ENCODE peak calls at places on chromosome 19, in six cellular contexts. R, N, G, K, I and S are unnamed samples.

GRCh38 chr19:10091370-10091687 is 5.2 kb downstream of the SHFL start:
- DNase-seq in R (no peak), N (no peak), G (no peak), K (no peak), I (no peak), S (no peak)

GRCh38 chr19:38417544-38418506 is 8.2 kb downstream of the RASGRP4 start:
- DNase-seq in R (peak), N (peak), G (no peak), K (peak), I (peak), S (no peak)

GRCh38 chr19:29529646-29530548 is 4.1 kb downstream of the VSTM2B start:
- DNase-seq in R (no peak), N (no peak), G (no peak), K (no peak), I (no peak), S (no peak)

GRCh38 chr19:50601407-50602088 is 33.3 kb upstream of the LRRC4B start:
- DNase-seq in R (no peak), N (no peak), G (no peak), K (no peak), I (peak), S (no peak)

GRCh38 chr19:2820112-2820702 is 539 bp downstream of the ZNF554 start:
- DNase-seq in R (no peak), N (no peak), G (no peak), K (no peak), I (no peak), S (no peak)

GRCh38 chr19:23554548-23554947 is 132.5 kb downstream of the ZNF675 start:
- DNase-seq in R (no peak), N (no peak), G (no peak), K (no peak), I (no peak), S (no peak)

GRCh38 chr19:3184847-3185481 is 766 bp upstream of the NCLN start:
- DNase-seq in R (peak), N (peak), G (peak), K (peak), I (no peak), S (no peak)

GRCh38 chr19:36797786-36798108 is 25.1 kb upstream of the ZNF850 start:
- DNase-seq in R (no peak), N (no peak), G (no peak), K (no peak), I (no peak), S (no peak)

GRCh38 chr19:43618921-43619261 is 538 bp downstream of the ZNF428 start:
- DNase-seq in R (no peak), N (peak), G (no peak), K (peak), I (no peak), S (no peak)

GRCh38 chr19:41299755-41300089 is 10.2 kb upstream of the CCDC97 start:
- DNase-seq in R (peak), N (peak), G (peak), K (no peak), I (peak), S (no peak)

GRCh38 chr19:39247701-39248664 is 673 bp downstream of the IFNL4 start:
- DNase-seq in R (no peak), N (no peak), G (no peak), K (no peak), I (no peak), S (no peak)

GRCh38 chr19:33785795-33786194 is 10.9 kb upstream of the KCTD15 start:
- DNase-seq in R (no peak), N (no peak), G (no peak), K (no peak), I (no peak), S (no peak)

DNA sequence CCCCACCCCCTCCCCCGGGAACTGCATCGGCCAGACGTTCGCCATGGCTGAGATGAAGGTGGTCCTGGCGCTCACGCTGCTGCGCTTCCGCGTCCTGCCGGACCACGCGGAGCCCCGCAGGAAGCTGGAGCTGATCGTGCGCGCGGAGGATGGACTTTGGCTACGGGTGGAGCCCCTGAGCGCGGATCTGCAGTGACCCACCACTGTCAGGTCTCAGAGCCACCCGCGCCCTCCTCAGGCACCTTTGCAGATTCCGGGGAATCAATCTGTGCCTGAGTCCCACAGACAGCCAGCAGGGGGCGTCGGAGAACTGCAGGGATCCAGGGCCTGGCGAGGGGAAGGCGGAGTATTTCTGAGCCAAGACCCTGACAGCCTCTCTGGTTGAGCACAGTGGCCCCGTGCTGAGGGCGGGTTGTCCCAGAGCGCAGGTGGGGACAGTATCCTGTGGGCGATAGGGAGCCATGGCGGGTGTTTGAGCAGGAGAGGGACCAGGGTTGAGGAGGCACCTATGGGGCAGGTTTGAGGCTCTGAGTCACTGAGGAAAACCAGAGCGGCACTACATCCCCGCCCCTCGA is 30.4 kb upstream of the CYP4F8 start:
- DNase-seq in R (peak), N (peak), G (peak), K (peak), I (peak), S (no peak)
- TF ChIP-seq POLR2A in R (no peak), N (no peak), G (no peak), K (no peak), I (no peak), S (no peak)

GRCh38 chr19:6711605-6712004 is 8.8 kb downstream of the C3 start:
- DNase-seq in R (no peak), N (no peak), G (no peak), K (no peak), I (no peak), S (no peak)
- TF ChIP-seq POLR2A in R (no peak), N (no peak), G (no peak), K (no peak), I (no peak), S (no peak)

DNA sequence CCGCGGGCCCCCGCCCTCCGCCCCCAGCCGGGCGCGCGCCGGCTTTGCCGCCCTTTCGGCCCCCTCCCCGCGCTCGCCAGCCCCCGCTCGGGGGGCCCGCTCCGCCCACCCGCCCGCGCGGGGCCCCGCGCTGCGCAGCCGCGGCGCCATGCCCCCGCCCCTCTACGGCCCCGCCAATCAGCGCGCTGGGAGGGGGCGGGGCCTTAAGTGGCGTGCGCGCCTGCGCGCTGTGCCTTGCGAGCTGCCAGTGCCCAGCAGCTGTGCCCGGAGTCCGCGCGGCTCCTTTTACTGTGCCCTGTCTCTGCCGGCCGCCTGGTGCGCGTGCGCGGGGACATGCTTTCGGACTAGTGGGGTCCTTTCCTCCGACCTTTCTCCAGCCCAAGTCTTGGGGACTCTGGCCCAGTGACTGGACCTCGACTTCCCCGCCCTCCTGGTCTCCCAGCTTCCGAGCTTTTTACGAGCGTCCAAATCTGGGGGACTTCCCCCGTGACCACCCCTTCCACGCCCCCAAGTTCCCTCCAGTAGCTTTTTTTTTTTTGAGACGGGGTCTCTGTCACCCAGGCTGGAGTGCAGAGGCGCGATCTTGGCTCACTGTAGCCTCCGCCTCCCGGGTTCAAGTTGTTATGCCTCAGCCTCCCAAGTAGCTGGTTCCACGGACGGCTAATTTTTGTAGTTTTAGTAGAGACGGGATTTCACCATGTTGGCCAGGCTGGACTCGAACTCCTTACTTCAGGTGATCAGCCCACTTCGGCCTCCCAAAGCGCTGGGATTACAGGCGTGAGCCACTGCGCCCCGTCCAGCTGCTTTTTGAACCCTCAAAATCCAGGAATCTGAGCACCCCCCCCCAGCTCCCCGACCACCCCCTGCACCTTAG is at the start of gene MBD3:
- DNase-seq in R (peak), N (peak), G (peak), K (peak), I (peak), S (no peak)
- TF ChIP-seq POLR2A in R (peak), N (peak), G (peak), K (peak), I (no peak), S (no peak)

DNA sequence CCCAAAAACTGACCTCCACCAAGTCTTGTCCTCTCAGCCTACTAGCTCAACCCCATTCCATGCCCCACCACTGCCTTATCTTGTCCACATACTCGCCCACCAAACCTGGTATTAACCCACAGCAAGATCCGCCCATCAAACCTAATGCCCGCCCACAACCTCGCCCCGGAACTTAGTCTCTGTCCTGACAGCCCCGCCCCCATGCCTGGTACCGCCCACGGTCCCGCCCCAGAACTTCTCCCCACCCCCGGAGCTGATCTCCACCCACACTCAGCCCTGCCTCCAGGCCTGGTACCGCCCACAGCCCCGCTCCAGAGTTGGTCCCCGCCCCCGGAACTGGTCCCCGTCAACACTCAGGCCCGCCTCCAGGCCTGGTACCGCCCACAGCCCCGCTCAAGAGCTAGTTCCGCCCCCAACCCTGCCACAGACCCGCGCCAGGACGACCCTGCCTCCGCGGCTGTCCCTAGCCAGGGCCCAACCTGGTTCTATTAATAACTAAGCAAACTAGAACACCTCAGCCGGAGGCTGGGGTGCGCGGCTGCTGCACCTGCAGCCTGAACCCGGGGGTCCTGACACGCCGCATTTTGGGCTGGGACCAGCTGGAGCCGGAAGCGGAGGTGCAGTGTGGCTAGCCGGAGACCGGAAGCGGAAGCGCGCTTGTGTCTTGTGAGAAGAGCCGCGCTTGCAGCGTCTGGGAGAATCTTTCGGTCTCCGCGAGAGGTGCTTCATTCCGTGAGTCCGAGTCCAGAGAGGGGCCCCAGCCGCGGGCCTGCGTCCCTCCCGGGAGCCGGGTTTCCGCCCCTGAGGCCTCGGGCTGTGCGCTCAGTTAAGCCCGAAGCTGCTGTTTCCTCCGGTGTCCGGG is at the start of gene ZNF557:
- DNase-seq in R (peak), N (peak), G (peak), K (peak), I (peak), S (peak)
- TF ChIP-seq POLR2A in R (no peak), N (peak), G (peak), K (peak), I (no peak), S (no peak)

DNA sequence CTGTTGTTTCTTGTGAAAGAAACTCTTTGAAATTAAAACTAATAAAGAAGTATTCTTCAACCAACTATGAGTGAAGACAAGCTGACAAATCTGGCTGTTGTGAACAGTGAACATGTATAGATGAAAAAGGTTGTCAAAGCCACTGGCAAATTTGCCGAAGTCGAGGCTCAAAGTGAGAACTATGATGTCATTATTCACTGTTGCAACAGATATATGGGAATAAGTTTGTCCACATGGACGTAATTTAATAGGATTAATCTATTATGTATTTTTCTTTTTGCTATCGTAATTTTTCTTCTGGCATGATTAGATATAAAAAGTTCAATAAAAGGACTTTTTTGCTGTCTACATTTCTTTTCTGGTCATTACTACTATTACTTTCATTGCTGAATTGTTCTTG is 223.2 kb upstream of the ZNF507 start:
- DNase-seq in R (no peak), N (no peak), G (no peak), K (no peak), I (no peak), S (no peak)
- TF ChIP-seq POLR2A in R (no peak), N (no peak), G (no peak), K (no peak), I (no peak), S (no peak)

GRCh38 chr19:6108721-6109633 is 1.3 kb downstream of the RFX2 start:
- DNase-seq in R (peak), N (peak), G (peak), K (no peak), I (peak), S (no peak)
- TF ChIP-seq POLR2A in R (peak), N (no peak), G (peak), K (no peak), I (no peak), S (peak)

GRCh38 chr19:35744688-35745327 is 410 bp downstream of the U2AF1L4 start:
- DNase-seq in R (peak), N (peak), G (peak), K (peak), I (peak), S (peak)

GRCh38 chr19:35744335-35744687 is 907 bp downstream of the U2AF1L4 start:
- DNase-seq in R (no peak), N (no peak), G (no peak), K (no peak), I (no peak), S (no peak)

GRCh38 chr19:35746087-35746462 is 624 bp downstream of the PSENEN start:
- DNase-seq in R (no peak), N (no peak), G (no peak), K (no peak), I (no peak), S (no peak)

GRCh38 chr19:35746556-35746955 is 1.1 kb downstream of the PSENEN start:
- DNase-seq in R (no peak), N (no peak), G (no peak), K (no peak), I (no peak), S (no peak)

DNA sequence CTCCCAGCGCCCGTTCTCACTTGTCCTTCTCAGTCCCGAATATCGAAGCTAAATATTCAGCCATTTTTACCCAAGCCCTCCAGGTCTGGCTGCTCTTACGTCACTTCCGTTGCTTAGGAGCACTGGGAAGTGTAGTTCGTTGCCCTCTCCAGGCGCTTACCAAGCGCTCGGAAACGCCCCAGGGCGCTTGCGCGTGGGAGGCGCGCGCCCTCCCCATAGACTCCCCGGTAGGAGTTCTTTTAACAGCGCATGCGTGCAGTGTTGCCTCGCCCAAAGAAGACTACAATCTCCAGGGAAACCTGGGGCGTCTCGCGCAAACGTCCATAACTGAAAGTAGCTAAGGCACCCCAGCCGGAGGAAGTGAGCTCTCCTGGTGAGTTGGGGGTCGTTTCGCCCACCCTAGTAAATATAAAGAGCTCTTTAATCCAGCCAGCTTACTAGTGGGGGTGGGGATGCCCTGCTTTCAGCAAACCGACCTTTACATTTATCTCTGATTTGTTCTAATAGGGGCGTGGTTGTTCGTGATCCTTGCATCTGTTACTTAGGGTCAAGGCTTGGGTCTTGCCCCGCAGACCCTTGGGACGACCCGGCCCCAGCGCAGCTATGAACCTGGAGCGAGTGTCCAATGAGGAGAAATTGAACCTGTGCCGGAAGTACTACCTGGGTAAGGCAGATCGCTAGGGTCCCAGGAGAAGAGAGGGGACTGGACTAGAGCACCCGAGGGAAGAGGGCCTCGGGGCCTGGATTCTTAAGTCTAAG is at the start of the genes PSENEN and U2AF1L4:
- DNase-seq in R (peak), N (peak), G (peak), K (peak), I (peak), S (peak)
- TF ChIP-seq POLR2A in R (no peak), N (no peak), G (no peak), K (peak), I (no peak), S (no peak)

DNA sequence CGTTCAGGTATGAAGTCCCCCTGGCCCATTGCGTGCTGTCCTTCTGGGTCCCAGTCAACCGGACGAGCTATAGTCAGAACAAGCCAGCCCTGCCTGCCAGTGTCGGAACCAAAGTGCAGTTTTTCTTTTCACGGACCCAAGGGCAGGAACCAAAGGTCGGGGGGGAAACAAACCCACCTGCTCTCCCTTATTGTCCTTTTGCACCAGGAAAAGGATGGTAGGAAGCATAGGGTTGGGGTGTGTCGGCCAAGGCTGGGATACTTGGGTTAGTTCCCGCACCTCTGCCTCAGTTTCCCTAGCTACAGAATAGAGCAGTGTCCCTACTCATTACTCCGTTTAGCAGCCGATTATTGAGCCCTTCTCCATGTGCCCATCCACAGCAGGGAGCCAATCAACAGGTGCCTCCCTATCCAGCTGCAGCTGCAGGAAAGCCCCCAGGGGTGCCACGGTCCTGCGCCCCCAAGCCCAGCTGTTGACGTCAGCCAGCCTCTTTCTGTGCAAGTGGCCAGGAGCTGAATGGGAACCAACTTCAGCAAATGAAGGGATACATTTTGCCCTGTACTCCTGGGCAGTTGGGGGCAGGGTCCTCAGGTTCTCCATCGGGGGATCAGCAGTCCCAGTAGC is 9.4 kb upstream of the SLC25A42 start:
- DNase-seq in R (no peak), N (no peak), G (no peak), K (no peak), I (no peak), S (no peak)
- TF ChIP-seq POLR2A in R (no peak), N (no peak), G (no peak), K (no peak), I (no peak), S (no peak)

DNA sequence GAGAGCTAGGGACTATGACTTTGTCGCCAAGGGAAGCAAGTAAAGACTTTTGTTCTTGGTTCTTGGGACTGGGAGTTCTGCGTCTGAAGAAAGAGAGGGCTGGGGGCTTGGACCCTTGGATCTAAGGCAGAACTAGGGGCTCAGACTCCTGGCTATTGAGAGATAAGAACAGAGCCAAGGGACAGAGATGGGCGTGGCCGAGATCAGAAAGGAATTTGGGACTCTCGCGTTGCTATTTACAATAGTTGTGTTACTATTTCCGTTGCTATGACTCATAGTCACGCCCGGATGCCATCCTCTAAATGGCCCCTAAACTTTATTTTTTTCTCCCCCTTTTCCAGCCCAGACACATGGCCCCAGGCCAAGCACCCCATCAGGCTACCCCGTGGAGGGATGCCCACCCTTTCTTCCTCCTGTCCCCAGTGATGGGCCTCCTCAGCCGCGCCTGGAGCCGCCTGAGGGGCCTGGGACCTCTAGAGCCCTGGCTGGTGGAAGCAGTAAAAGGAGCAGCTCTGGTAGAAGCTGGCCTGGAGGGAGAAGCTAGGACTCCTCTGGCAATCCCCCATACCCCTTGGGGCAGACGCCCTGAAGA is 759 bp downstream of the PPP1R15A start:
- DNase-seq in R (peak), N (peak), G (peak), K (peak), I (peak), S (no peak)
- TF ChIP-seq POLR2A in R (no peak), N (peak), G (peak), K (no peak), I (peak), S (peak)